ENCODE peak calls at places on chromosomes 11 and 22, in ten cellular contexts. V is NCI-H2029 treated with DMSO at 0.1 percent for 48 hours; U is activated T-helper 1 cell treated with anti-CD3 and anti-CD28 coated beads, Interleukin-2, amount 50 U/mL, for 16 hours; Q is nucleus accumbens; X is activated T-cell treated with anti-CD3 and anti-CD28 coated beads for 24 hours; S is neuronal stem cell; F is DMS153; Y is upper lobe of right lung; D is psoas muscle; W is heart right ventricle. C is an unnamed sample.

GRCh38 chr11:70002433-70002832 is 75.7 kb upstream of the ANO1 start:
- DNase-seq in D (no peak), W (no peak), F (no peak), X (no peak), V (no peak), U (no peak), Q (no peak), S (no peak), Y (no peak), C (no peak)

GRCh38 chr11:123454796-123455195 is 24.7 kb downstream of the GRAMD1B start:
- DNase-seq in D (no peak), X (no peak), U (no peak), S (no peak), Y (no peak), W (no peak), F (no peak), V (no peak), Q (no peak), C (no peak)

GRCh38 chr22:45207981-45208664 is 32.6 kb downstream of the KIAA0930 start:
- DNase-seq in F (no peak), Q (no peak), S (no peak), W (no peak), Y (no peak), U (no peak), D (no peak), V (no peak), X (no peak), C (no peak)

GRCh38 chr11:14335712-14336111 is 23.3 kb downstream of the RRAS2 start:
- DNase-seq in V (no peak), U (no peak), F (no peak), Y (no peak), S (no peak), X (no peak), W (no peak), Q (no peak), D (no peak), C (no peak)

GRCh38 chr11:10916674-10917073 is 58.8 kb upstream of the ZBED5 start:
- DNase-seq in Q (no peak), X (no peak), S (no peak), Y (no peak), F (no peak), U (no peak), D (no peak), V (no peak), W (no peak), C (no peak)

GRCh38 chr22:43978558-43978957 is 23.3 kb downstream of the SAMM50 start:
- DNase-seq in U (no peak), S (no peak), D (no peak), F (no peak), V (no peak), X (no peak), Y (no peak), W (no peak), Q (no peak), C (no peak)

GRCh38 chr11:69949327-69949726 is 128.8 kb upstream of the ANO1 start:
- DNase-seq in U (no peak), F (no peak), X (no peak), W (no peak), V (no peak), Y (peak), S (no peak), Q (no peak), D (no peak), C (no peak)

GRCh38 chr11:13015753-13016152 is 6.6 kb downstream of the RASSF10 start:
- DNase-seq in X (no peak), D (no peak), F (no peak), S (no peak), Q (no peak), V (no peak), U (no peak), W (no peak), Y (no peak), C (no peak)

GRCh38 chr11:111736191-111736590 is 30.0 kb downstream of the PPP2R1B start:
- DNase-seq in Y (no peak), U (no peak), D (peak), S (no peak), F (no peak), W (peak), Q (peak), X (no peak), V (no peak), C (no peak)

GRCh38 chr11:30153008-30153407 is 77.8 kb upstream of the FSHB start:
- DNase-seq in F (no peak), U (no peak), Q (no peak), W (no peak), V (no peak), S (no peak), D (no peak), Y (no peak), X (no peak), C (no peak)

GRCh38 chr11:122095950-122096942 is 19.8 kb downstream of the BLID start:
- DNase-seq in S (no peak), V (no peak), F (no peak), D (no peak), U (no peak), X (no peak), Y (no peak), Q (no peak), W (no peak), C (peak)

GRCh38 chr22:30856699-30857098 is 111.9 kb downstream of the MORC2 start:
- DNase-seq in X (no peak), W (no peak), V (no peak), Q (no peak), U (no peak), Y (no peak), S (no peak), D (no peak), F (no peak), C (no peak)

GRCh38 chr22:27786253-27786898 is 15.2 kb downstream of the MN1 start:
- DNase-seq in W (no peak), F (no peak), D (no peak), X (no peak), V (no peak), Q (no peak), Y (peak), S (no peak), U (no peak), C (no peak)

GRCh38 chr22:40200795-40201194 is 23.1 kb downstream of the TNRC6B start:
- DNase-seq in D (no peak), V (no peak), F (no peak), U (no peak), W (no peak), X (no peak), Y (no peak), S (no peak), Q (no peak), C (no peak)

GRCh38 chr11:72023335-72023734 is 24.6 kb downstream of the IL18BP start:
- DNase-seq in S (no peak), F (no peak), Y (no peak), U (no peak), W (no peak), D (no peak), Q (no peak), X (no peak), V (no peak), C (no peak)

C was measured in DMS79.